ENCODE peak calls at places on chromosomes 5 and 9, in ten cellular contexts. One of them, this sample, is unnamed. For H3K4me1, the result is how much of the 10 kb centered on the place peaks cover.

GRCh38 chr9:34049630-34050384 is 1.1 kb upstream of the UBAP2 start:
- DNase-seq in CD8-positive, alpha-beta T cell: no peak
- DNase-seq in heart right ventricle: no peak
- DNase-seq in body of pancreas: peak
- DNase-seq in fibroblast of lung: no peak
- DNase-seq in GM12878: no peak
- DNase-seq in BE2C: no peak
- DNase-seq in colonic mucosa: peak
- DNase-seq in SK-N-SH: peak
- DNase-seq in A549: no peak
- DNase-seq in this sample: no peak

GRCh38 chr5:133113331-133114061 is 61.7 kb downstream of the HSPA4 start:
- DNase-seq in GM12878: no peak
- DNase-seq in body of pancreas: no peak
- DNase-seq in SK-N-SH: no peak
- DNase-seq in colonic mucosa: no peak
- DNase-seq in heart right ventricle: no peak
- DNase-seq in BE2C: no peak
- DNase-seq in fibroblast of lung: peak
- DNase-seq in A549: no peak
- DNase-seq in CD8-positive, alpha-beta T cell: no peak
- DNase-seq in this sample: no peak

GRCh38 chr5:81838307-81838906 is 87.5 kb upstream of the SSBP2 start:
- DNase-seq in fibroblast of lung: peak
- DNase-seq in body of pancreas: peak
- DNase-seq in GM12878: no peak
- DNase-seq in CD8-positive, alpha-beta T cell: peak
- DNase-seq in A549: no peak
- DNase-seq in SK-N-SH: no peak
- DNase-seq in colonic mucosa: peak
- DNase-seq in BE2C: no peak
- DNase-seq in heart right ventricle: no peak
- DNase-seq in this sample: no peak

GRCh38 chr5:101942321-101942882 is 353.7 kb downstream of the SLCO4C1 start:
- DNase-seq in BE2C: peak
- DNase-seq in SK-N-SH: peak
- DNase-seq in body of pancreas: peak
- DNase-seq in A549: no peak
- DNase-seq in heart right ventricle: no peak
- DNase-seq in colonic mucosa: peak
- DNase-seq in CD8-positive, alpha-beta T cell: no peak
- DNase-seq in GM12878: no peak
- DNase-seq in fibroblast of lung: peak
- DNase-seq in this sample: peak

GRCh38 chr5:157613385-157614245 is 38.0 kb upstream of the ADAM19 start:
- DNase-seq in A549: no peak
- DNase-seq in heart right ventricle: no peak
- DNase-seq in GM12878: no peak
- DNase-seq in BE2C: no peak
- DNase-seq in CD8-positive, alpha-beta T cell: no peak
- DNase-seq in SK-N-SH: no peak
- DNase-seq in colonic mucosa: no peak
- DNase-seq in fibroblast of lung: peak
- DNase-seq in body of pancreas: peak
- DNase-seq in this sample: no peak

GRCh38 chr5:174533771-174534221 is 190.6 kb upstream of the MSX2 start:
- DNase-seq in SK-N-SH: no peak
- DNase-seq in A549: peak
- DNase-seq in heart right ventricle: no peak
- DNase-seq in body of pancreas: no peak
- DNase-seq in colonic mucosa: no peak
- DNase-seq in GM12878: no peak
- DNase-seq in BE2C: no peak
- DNase-seq in fibroblast of lung: peak
- DNase-seq in CD8-positive, alpha-beta T cell: no peak
- DNase-seq in this sample: no peak

GRCh38 chr9:137488330-137488653 is 29.2 kb upstream of the NSMF start:
- DNase-seq in GM12878: no peak
- DNase-seq in A549: no peak
- DNase-seq in colonic mucosa: peak
- DNase-seq in BE2C: peak
- DNase-seq in heart right ventricle: no peak
- DNase-seq in SK-N-SH: peak
- DNase-seq in CD8-positive, alpha-beta T cell: no peak
- DNase-seq in body of pancreas: peak
- DNase-seq in fibroblast of lung: no peak
- DNase-seq in this sample: no peak

GRCh38 chr9:12784461-12785250 is 9.8 kb downstream of the LURAP1L start:
- DNase-seq in CD8-positive, alpha-beta T cell: no peak
- DNase-seq in GM12878: no peak
- DNase-seq in heart right ventricle: no peak
- DNase-seq in SK-N-SH: no peak
- DNase-seq in body of pancreas: peak
- DNase-seq in BE2C: no peak
- DNase-seq in A549: peak
- DNase-seq in colonic mucosa: peak
- DNase-seq in fibroblast of lung: peak
- DNase-seq in this sample: no peak

GRCh38 chr9:121773286-121773953 is 122.0 kb downstream of the DAB2IP start:
- DNase-seq in fibroblast of lung: no peak
- DNase-seq in SK-N-SH: no peak
- DNase-seq in A549: no peak
- DNase-seq in GM12878: no peak
- DNase-seq in body of pancreas: no peak
- DNase-seq in colonic mucosa: no peak
- DNase-seq in CD8-positive, alpha-beta T cell: no peak
- DNase-seq in heart right ventricle: no peak
- DNase-seq in BE2C: peak
- DNase-seq in this sample: no peak

GRCh38 chr9:22528485-22528884 is 81.9 kb downstream of the DMRTA1 start:
- DNase-seq in GM12878: no peak
- DNase-seq in SK-N-SH: no peak
- DNase-seq in heart right ventricle: no peak
- DNase-seq in BE2C: no peak
- DNase-seq in A549: no peak
- DNase-seq in CD8-positive, alpha-beta T cell: no peak
- DNase-seq in body of pancreas: no peak
- DNase-seq in colonic mucosa: no peak
- DNase-seq in fibroblast of lung: peak
- DNase-seq in this sample: peak

GRCh38 chr5:33261305-33261704 is 179.5 kb upstream of the TARS1 start:
- DNase-seq in A549: no peak
- DNase-seq in body of pancreas: no peak
- DNase-seq in BE2C: no peak
- DNase-seq in heart right ventricle: no peak
- DNase-seq in colonic mucosa: no peak
- DNase-seq in SK-N-SH: no peak
- DNase-seq in GM12878: no peak
- DNase-seq in fibroblast of lung: peak
- DNase-seq in CD8-positive, alpha-beta T cell: no peak
- DNase-seq in this sample: no peak

GRCh38 chr5:72292411-72292810 is 27.6 kb downstream of the MRPS27 start:
- DNase-seq in A549: no peak
- DNase-seq in SK-N-SH: no peak
- DNase-seq in heart right ventricle: no peak
- DNase-seq in CD8-positive, alpha-beta T cell: no peak
- DNase-seq in body of pancreas: no peak
- DNase-seq in GM12878: no peak
- DNase-seq in fibroblast of lung: no peak
- DNase-seq in BE2C: no peak
- DNase-seq in colonic mucosa: no peak
- DNase-seq in this sample: no peak

GRCh38 chr5:143713331-143714032 is 98.5 kb upstream of the HMHB1 start:
- DNase-seq in colonic mucosa: no peak
- DNase-seq in fibroblast of lung: peak
- DNase-seq in SK-N-SH: no peak
- DNase-seq in A549: no peak
- DNase-seq in CD8-positive, alpha-beta T cell: no peak
- DNase-seq in heart right ventricle: no peak
- DNase-seq in BE2C: no peak
- DNase-seq in GM12878: no peak
- DNase-seq in body of pancreas: no peak
- DNase-seq in this sample: no peak

DNA sequence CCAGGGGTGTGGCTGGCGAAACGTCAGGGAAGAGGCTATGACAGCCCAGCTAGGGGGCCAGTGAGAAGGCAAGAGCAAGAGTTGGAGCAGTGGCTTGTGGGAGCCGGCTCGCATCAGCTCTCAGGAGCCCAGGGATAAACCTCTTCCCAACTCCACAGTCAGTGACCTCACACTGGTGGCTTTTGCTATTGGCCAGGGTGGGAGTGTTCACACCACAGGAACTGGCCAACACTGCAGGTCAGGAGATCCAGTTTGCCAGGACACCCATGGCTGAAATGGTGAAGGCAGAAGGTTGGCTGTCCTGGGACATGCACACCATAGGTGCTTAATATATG is 5.1 kb downstream of the SARDH start:
- DNase-seq in SK-N-SH: no peak
- DNase-seq in CD8-positive, alpha-beta T cell: no peak
- DNase-seq in colonic mucosa: no peak
- DNase-seq in GM12878: no peak
- DNase-seq in body of pancreas: no peak
- DNase-seq in fibroblast of lung: no peak
- DNase-seq in A549: no peak
- DNase-seq in heart right ventricle: no peak
- DNase-seq in BE2C: no peak
- DNase-seq in this sample: no peak
- H3K4me1 ChIP-seq in SK-N-SH: under half
- H3K4me1 ChIP-seq in CD8-positive, alpha-beta T cell: under half
- H3K4me1 ChIP-seq in colonic mucosa: under half
- H3K4me1 ChIP-seq in GM12878: under half
- H3K4me1 ChIP-seq in body of pancreas: under half
- H3K4me1 ChIP-seq in fibroblast of lung: under half
- H3K4me1 ChIP-seq in A549: under half
- H3K4me1 ChIP-seq in heart right ventricle: under half
- H3K4me1 ChIP-seq in BE2C: under half
- H3K4me1 ChIP-seq in this sample: under half

GRCh38 chr5:151100690-151101089 is 19.9 kb upstream of the TNIP1 start:
- DNase-seq in A549: no peak
- DNase-seq in BE2C: no peak
- DNase-seq in colonic mucosa: no peak
- DNase-seq in body of pancreas: no peak
- DNase-seq in GM12878: no peak
- DNase-seq in SK-N-SH: no peak
- DNase-seq in heart right ventricle: no peak
- DNase-seq in CD8-positive, alpha-beta T cell: no peak
- DNase-seq in fibroblast of lung: no peak
- DNase-seq in this sample: no peak
- H3K4me1 ChIP-seq in A549: under half
- H3K4me1 ChIP-seq in BE2C: under half
- H3K4me1 ChIP-seq in colonic mucosa: under half
- H3K4me1 ChIP-seq in body of pancreas: half or more
- H3K4me1 ChIP-seq in GM12878: under half
- H3K4me1 ChIP-seq in SK-N-SH: under half
- H3K4me1 ChIP-seq in heart right ventricle: under half
- H3K4me1 ChIP-seq in CD8-positive, alpha-beta T cell: under half
- H3K4me1 ChIP-seq in fibroblast of lung: under half
- H3K4me1 ChIP-seq in this sample: under half

GRCh38 chr9:23686896-23687295 is 139.1 kb downstream of the ELAVL2 start:
- DNase-seq in heart right ventricle: no peak
- DNase-seq in SK-N-SH: no peak
- DNase-seq in GM12878: no peak
- DNase-seq in A549: no peak
- DNase-seq in fibroblast of lung: peak
- DNase-seq in CD8-positive, alpha-beta T cell: no peak
- DNase-seq in body of pancreas: no peak
- DNase-seq in BE2C: no peak
- DNase-seq in colonic mucosa: no peak
- DNase-seq in this sample: no peak

GRCh38 chr9:23683476-23684095 is 142.5 kb downstream of the ELAVL2 start:
- DNase-seq in heart right ventricle: no peak
- DNase-seq in SK-N-SH: no peak
- DNase-seq in BE2C: no peak
- DNase-seq in A549: no peak
- DNase-seq in body of pancreas: no peak
- DNase-seq in CD8-positive, alpha-beta T cell: no peak
- DNase-seq in fibroblast of lung: peak
- DNase-seq in colonic mucosa: no peak
- DNase-seq in GM12878: no peak
- DNase-seq in this sample: no peak

GRCh38 chr9:23683021-23683431 is 143.0 kb downstream of the ELAVL2 start:
- DNase-seq in BE2C: no peak
- DNase-seq in body of pancreas: no peak
- DNase-seq in A549: no peak
- DNase-seq in SK-N-SH: no peak
- DNase-seq in CD8-positive, alpha-beta T cell: no peak
- DNase-seq in fibroblast of lung: peak
- DNase-seq in heart right ventricle: no peak
- DNase-seq in GM12878: no peak
- DNase-seq in colonic mucosa: no peak
- DNase-seq in this sample: peak

DNA sequence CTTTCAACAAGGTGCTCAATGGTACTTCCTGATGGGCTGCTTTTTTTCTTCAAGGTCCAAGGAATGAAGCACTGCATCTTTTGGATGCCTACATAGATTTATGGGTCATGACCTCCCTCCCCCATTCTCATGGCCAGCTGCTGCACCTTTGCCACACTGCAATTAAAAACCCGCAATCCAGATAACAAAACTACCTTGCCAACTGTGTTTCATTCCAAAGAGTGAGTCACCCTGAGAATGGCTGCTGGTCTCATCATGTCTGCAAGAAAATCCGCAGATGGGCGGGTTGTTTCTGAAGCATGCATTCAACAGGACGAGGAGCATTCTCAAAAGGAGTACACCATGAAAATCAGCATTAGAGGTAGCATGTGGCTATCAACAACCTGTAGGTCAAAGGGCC is 139.8 kb downstream of the ELAVL2 start:
- DNase-seq in heart right ventricle: no peak
- DNase-seq in BE2C: no peak
- DNase-seq in colonic mucosa: peak
- DNase-seq in CD8-positive, alpha-beta T cell: no peak
- DNase-seq in fibroblast of lung: peak
- DNase-seq in body of pancreas: no peak
- DNase-seq in GM12878: no peak
- DNase-seq in SK-N-SH: no peak
- DNase-seq in A549: no peak
- DNase-seq in this sample: no peak
- H3K4me1 ChIP-seq in heart right ventricle: under half
- H3K4me1 ChIP-seq in BE2C: under half
- H3K4me1 ChIP-seq in colonic mucosa: under half
- H3K4me1 ChIP-seq in CD8-positive, alpha-beta T cell: under half
- H3K4me1 ChIP-seq in fibroblast of lung: under half
- H3K4me1 ChIP-seq in body of pancreas: under half
- H3K4me1 ChIP-seq in GM12878: under half
- H3K4me1 ChIP-seq in SK-N-SH: under half
- H3K4me1 ChIP-seq in A549: under half
- H3K4me1 ChIP-seq in this sample: under half

DNA sequence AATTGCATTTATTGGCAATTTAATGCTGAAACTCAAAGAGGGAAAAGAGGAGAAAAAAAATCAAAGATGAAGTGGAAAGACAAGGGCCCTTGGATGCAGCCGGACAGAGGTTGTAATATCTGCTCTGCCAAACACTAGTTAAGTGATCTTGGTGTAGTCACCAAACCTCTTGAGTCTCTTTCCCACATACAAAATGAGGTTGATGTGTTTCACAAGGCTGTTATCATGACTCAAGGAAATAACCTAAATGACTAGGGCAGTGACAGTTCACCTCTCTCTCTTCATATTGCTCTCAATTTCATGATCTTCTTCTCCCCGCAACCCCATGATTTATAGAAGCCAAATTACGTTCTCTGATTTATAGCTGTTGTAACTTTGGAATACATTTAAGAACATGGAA is 44.9 kb downstream of the PIK3R1 start:
- DNase-seq in body of pancreas: no peak
- DNase-seq in colonic mucosa: no peak
- DNase-seq in CD8-positive, alpha-beta T cell: no peak
- DNase-seq in SK-N-SH: no peak
- DNase-seq in BE2C: no peak
- DNase-seq in fibroblast of lung: no peak
- DNase-seq in GM12878: no peak
- DNase-seq in A549: no peak
- DNase-seq in heart right ventricle: no peak
- DNase-seq in this sample: no peak
- H3K4me1 ChIP-seq in body of pancreas: under half
- H3K4me1 ChIP-seq in colonic mucosa: under half
- H3K4me1 ChIP-seq in CD8-positive, alpha-beta T cell: half or more
- H3K4me1 ChIP-seq in SK-N-SH: under half
- H3K4me1 ChIP-seq in BE2C: under half
- H3K4me1 ChIP-seq in fibroblast of lung: under half
- H3K4me1 ChIP-seq in GM12878: under half
- H3K4me1 ChIP-seq in A549: under half
- H3K4me1 ChIP-seq in heart right ventricle: under half
- H3K4me1 ChIP-seq in this sample: under half

This sample was measured in HAP-1.